ENCODE peak calls at places on chromosomes 1 and 21, in nine cellular contexts. Z is MM.1S, E is PC-3, B is OCI-LY7, V is GM23248, H is HCT116, A is GM23338, O is SK-N-SH, T is neural progenitor cell. R is an unnamed sample. For H3K4me1, the result is how much of the 10 kb centered on the place peaks cover.

GRCh38 chr21:38434913-38435533 is 63.3 kb downstream of the ERG start:
- DNase-seq in Z (no peak), V (peak), E (peak), T (no peak), H (no peak), B (no peak), O (no peak), A (no peak), R (peak)

GRCh38 chr1:45353685-45354084 is 13.4 kb upstream of the MUTYH start:
- DNase-seq in V (no peak), B (no peak), T (no peak), E (no peak), Z (no peak), O (no peak), H (no peak), A (no peak), R (no peak)

GRCh38 chr21:23045955-23046354 is 2047.7 kb downstream of the NCAM2 start:
- DNase-seq in H (no peak), E (no peak), B (no peak), A (no peak), V (no peak), T (no peak), O (no peak), Z (no peak), R (no peak)

GRCh38 chr1:150876111-150876434 is 326 bp downstream of the ARNT start:
- DNase-seq in T (no peak), A (peak), O (no peak), V (peak), H (peak), B (no peak), Z (peak), E (peak), R (peak)

GRCh38 chr1:235545294-235545930 is 41.2 kb upstream of the B3GALNT2 start:
- DNase-seq in A (no peak), O (no peak), T (no peak), V (no peak), H (no peak), B (no peak), Z (no peak), E (no peak), R (no peak)

GRCh38 chr1:235783148-235783776 is 83.4 kb downstream of the LYST start:
- DNase-seq in A (peak), T (peak), E (peak), B (peak), V (peak), H (peak), Z (peak), O (peak), R (peak)

GRCh38 chr1:221712198-221712684 is 29.6 kb downstream of the DUSP10 start:
- DNase-seq in Z (no peak), B (no peak), V (peak), E (peak), T (no peak), A (no peak), O (no peak), H (no peak), R (peak)

GRCh38 chr1:10640843-10641553 is 155.4 kb downstream of the CASZ1 start:
- DNase-seq in T (no peak), Z (no peak), O (peak), B (no peak), V (no peak), E (no peak), H (no peak), A (no peak), R (no peak)

GRCh38 chr1:106926748-106927582 is 129.5 kb upstream of the PRMT6 start:
- DNase-seq in H (no peak), B (no peak), A (no peak), T (no peak), O (no peak), E (peak), Z (no peak), V (peak), R (no peak)

GRCh38 chr21:39633770-39634181 is 21.0 kb downstream of the B3GALT5 start:
- DNase-seq in O (no peak), B (no peak), V (peak), H (peak), A (no peak), E (peak), Z (no peak), T (no peak), R (peak)

GRCh38 chr21:41783476-41784150 is 16.8 kb upstream of the RIPK4 start:
- DNase-seq in V (peak), Z (no peak), T (no peak), B (no peak), A (no peak), H (peak), O (no peak), E (peak), R (peak)

GRCh38 chr1:46406881-46407608 is 12.9 kb downstream of the FAAH start:
- DNase-seq in E (no peak), H (no peak), T (peak), O (peak), A (peak), B (no peak), V (peak), Z (no peak), R (no peak)

GRCh38 chr21:33518899-33519298 is 23.0 kb downstream of the GART start:
- DNase-seq in B (no peak), E (no peak), O (no peak), V (no peak), Z (no peak), A (no peak), T (no peak), H (no peak), R (no peak)

GRCh38 chr1:189431437-189431836 is 1046.2 kb downstream of the BRINP3 start:
- DNase-seq in V (no peak), T (no peak), A (no peak), O (no peak), H (no peak), B (no peak), Z (no peak), E (peak), R (no peak)

GRCh38 chr1:171984850-171985485 is 143.7 kb downstream of the DNM3 start:
- DNase-seq in T (peak), O (peak), B (peak), A (peak), Z (peak), H (peak), E (peak), V (peak), R (peak)
- TF ChIP-seq EZH2phosphoT487 in T (no peak), O (no peak), B (no peak), A (no peak), Z (no peak), H (no peak), E (no peak), V (no peak), R (no peak)

DNA sequence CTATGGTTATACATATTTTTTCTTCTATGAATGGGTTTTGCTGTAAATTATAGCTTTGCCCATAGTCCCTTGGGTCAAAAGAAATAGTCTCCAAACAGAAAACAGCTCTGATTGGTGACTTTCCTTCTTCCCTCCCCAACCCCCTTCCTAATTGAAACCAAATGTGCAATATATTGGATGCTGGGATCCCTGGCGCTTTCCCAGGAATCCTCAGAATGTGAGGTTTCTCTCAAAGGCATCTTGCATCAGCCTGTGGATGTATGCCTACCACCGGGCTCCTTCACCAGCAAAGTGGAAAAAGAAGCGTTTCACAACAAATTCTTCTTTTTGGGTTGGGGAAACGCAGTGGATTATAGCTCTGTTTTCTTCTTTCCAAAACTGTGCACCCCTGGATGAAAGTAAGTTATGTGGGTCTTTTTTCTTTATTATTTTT is at the start of gene DDR2:
- DNase-seq in A (peak), B (no peak), O (peak), T (no peak), Z (no peak), H (no peak), E (no peak), V (peak), R (peak)
- H3K4me1 ChIP-seq in A (under half), B (under half), O (under half), T (under half), Z (half or more), H (under half), E (under half), V (half or more), R (under half)

DNA sequence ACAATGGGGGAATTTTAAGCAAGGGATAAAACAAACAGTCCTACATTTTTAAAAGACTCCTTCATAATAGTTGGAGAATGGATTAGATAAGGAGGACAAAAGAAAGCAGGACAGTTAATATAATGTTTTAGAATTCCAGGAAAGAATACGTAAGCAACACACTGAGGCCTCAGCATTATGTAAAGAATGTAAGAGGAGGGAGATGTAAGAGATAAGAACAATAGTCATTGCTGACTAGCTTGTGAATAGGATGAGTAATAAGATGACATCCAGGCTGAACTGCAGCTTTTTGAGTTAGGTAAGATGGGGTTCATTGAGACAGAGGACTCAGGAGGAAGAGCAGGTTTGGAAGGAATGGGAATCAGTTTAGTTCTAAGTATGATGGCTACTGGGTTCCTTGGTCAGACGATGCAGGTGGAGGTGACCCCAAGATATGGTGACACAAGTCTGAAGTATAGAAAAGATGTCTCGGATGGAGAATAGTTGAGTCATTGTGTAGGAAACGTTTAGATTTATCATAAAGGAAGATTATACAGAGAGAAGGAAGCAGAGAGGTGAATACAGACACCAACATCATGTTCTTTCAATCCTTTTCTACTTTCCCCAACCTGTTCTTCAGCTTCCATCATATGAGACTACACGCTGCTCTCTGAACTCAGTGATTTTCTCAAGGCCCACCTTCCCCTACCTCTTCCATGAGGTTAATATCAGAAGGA is 372.8 kb downstream of the PTBP2 start:
- DNase-seq in B (no peak), A (no peak), V (peak), E (peak), Z (no peak), H (no peak), O (no peak), T (peak), R (no peak)
- H3K4me3 ChIP-seq in B (no peak), A (no peak), V (peak), E (no peak), Z (no peak), H (no peak), O (no peak), T (no peak), R (no peak)

DNA sequence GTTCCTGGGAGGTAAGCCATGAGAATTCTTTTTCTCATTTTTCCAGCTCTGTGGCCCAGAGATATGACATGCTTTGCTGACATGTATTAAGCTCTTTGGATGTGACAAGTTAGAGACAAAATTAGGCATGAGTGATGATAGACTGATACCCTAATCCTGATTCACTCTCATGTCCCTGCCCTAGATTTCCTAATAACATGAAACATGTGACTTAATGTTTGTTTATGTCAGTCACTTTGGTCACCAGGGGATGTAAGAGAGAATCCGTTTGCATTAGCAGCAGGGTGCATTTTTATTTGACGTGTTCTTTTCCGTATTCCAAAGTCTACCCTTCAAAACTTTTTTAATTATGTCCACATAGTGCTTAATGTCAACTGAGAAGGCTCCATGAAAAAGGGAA is 192.4 kb downstream of the HMCN1 start:
- DNase-seq in O (no peak), A (no peak), Z (no peak), B (no peak), T (no peak), E (no peak), H (no peak), V (peak), R (no peak)
- TF ChIP-seq EZH2phosphoT487 in O (no peak), A (no peak), Z (no peak), B (no peak), T (no peak), E (no peak), H (no peak), V (no peak), R (no peak)

GRCh38 chr1:3050603-3051002 is 18.4 kb upstream of the PRDM16 start:
- DNase-seq in Z (no peak), E (no peak), O (no peak), H (no peak), T (no peak), A (no peak), B (no peak), V (no peak), R (no peak)
- H3K4me1 ChIP-seq in Z (under half), E (under half), O (under half), H (under half), T (under half), A (under half), B (under half), V (under half), R (under half)

GRCh38 chr1:93690921-93691789 is 9.5 kb upstream of the BCAR3 start:
- DNase-seq in T (peak), V (no peak), B (no peak), E (no peak), O (no peak), A (peak), H (no peak), Z (no peak), R (no peak)

GRCh38 chr1:93694039-93694438 is 12.4 kb upstream of the BCAR3 start:
- DNase-seq in Z (no peak), V (peak), T (no peak), H (no peak), A (no peak), B (no peak), O (no peak), E (peak), R (no peak)

GRCh38 chr1:93692001-93692400 is 10.4 kb upstream of the BCAR3 start:
- DNase-seq in A (no peak), H (no peak), V (no peak), T (no peak), O (no peak), B (peak), Z (no peak), E (no peak), R (no peak)

GRCh38 chr1:93692983-93693591 is 11.4 kb upstream of the BCAR3 start:
- DNase-seq in A (no peak), V (peak), T (no peak), Z (no peak), H (peak), O (no peak), E (peak), B (peak), R (no peak)

GRCh38 chr1:93692451-93692861 is 10.8 kb upstream of the BCAR3 start:
- DNase-seq in T (no peak), O (no peak), V (peak), A (no peak), H (no peak), Z (no peak), B (no peak), E (peak), R (no peak)
- H3K4me3 ChIP-seq in T (no peak), O (no peak), V (peak), A (no peak), H (peak), Z (no peak), B (peak), E (peak), R (no peak)

DNA sequence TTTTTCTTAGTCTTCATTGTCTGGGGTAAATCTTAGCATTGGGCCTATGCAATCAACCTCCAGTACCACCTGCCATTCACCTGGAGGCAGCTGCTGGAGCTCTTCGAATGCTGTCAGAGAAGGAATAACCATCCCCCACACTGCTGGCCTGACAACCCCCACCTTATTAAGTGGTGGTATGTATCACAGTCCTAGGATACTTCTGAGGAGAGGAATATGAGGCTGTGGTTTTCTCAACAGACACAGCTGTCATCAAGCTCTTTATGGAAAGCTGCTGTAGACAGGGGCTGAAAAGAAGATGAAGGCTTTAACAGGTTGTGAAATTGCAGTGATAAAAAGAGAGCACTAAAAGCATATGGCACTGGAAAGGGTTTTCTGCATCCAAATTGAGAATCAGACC is 61.7 kb downstream of the TSEN15 start:
- DNase-seq in B (no peak), T (no peak), A (no peak), H (no peak), E (no peak), O (no peak), Z (no peak), V (no peak), R (no peak)
- TF ChIP-seq EZH2phosphoT487 in B (no peak), T (no peak), A (no peak), H (no peak), E (no peak), O (no peak), Z (no peak), V (no peak), R (no peak)

R was measured in hepatocyte.